ENCODE peak calls at places on chromosomes 3 and 15, in ten cellular contexts. D, J, C, Q, K, U, O, B, F and H are unnamed samples.
A peak's percentile ranks its signal among the peaks of the same experiment; 100 is the strongest.

GRCh38 chr3:48897401-48898376 is 993 bp downstream of the SLC25A20 start:
- DNase-seq in D (no peak), U (no peak), F (no peak), O (no peak), B (no peak), J (no peak), K (no peak), Q (no peak), C (no peak), H (peak; percentile 59)

GRCh38 chr3:127005864-127006500 is 23.1 kb downstream of the PLXNA1 start:
- DNase-seq in C (peak; percentile 39), K (no peak), F (no peak), Q (no peak), B (no peak), J (no peak), O (no peak), U (no peak), D (no peak), H (peak; percentile 24)

GRCh38 chr3:188336178-188336577 is 182.2 kb downstream of the LPP start:
- DNase-seq in J (no peak), K (no peak), O (no peak), B (no peak), D (no peak), F (no peak), U (no peak), Q (no peak), C (no peak), H (no peak)

GRCh38 chr3:138370321-138370720 is 21.9 kb downstream of the MRAS start:
- DNase-seq in J (no peak), C (no peak), B (no peak), F (no peak), Q (no peak), K (no peak), U (no peak), O (no peak), D (no peak), H (no peak)

GRCh38 chr3:167382127-167382526 is 2.0 kb upstream of the ZBBX start:
- DNase-seq in B (no peak), U (no peak), C (no peak), Q (no peak), K (no peak), J (no peak), O (no peak), F (no peak), D (no peak), H (no peak)

GRCh38 chr3:46406786-46407611 is at the start of the genes CCR5AS and CCRL2:
- DNase-seq in O (no peak), J (no peak), D (no peak), Q (no peak), B (no peak), K (no peak), F (no peak), C (peak; percentile 65), U (no peak), H (peak; percentile 52)

GRCh38 chr3:193096076-193096475 is 144.9 kb upstream of the PLAAT1 start:
- DNase-seq in B (no peak), U (no peak), F (no peak), D (no peak), Q (no peak), O (no peak), C (no peak), J (no peak), K (no peak), H (no peak)

GRCh38 chr3:33911525-33912322 is 113.3 kb downstream of the PDCD6IP start:
- DNase-seq in K (no peak), F (no peak), U (no peak), O (no peak), D (no peak), J (no peak), B (no peak), C (peak; percentile 69), Q (no peak), H (peak; percentile 21)

GRCh38 chr3:127673191-127674098 is 693 bp downstream of the ABTB1 start:
- DNase-seq in K (no peak), D (peak; percentile 33), F (peak; percentile 26), O (no peak), U (peak; percentile 33), C (peak; percentile 55), Q (peak; percentile 58), B (peak; percentile 31), J (peak; percentile 26), H (peak; percentile 67)

GRCh38 chr3:135896613-135897012 is 68.9 kb upstream of the PPP2R3A start:
- DNase-seq in C (peak; percentile 51), O (no peak), J (no peak), F (no peak), U (no peak), D (no peak), Q (no peak), K (no peak), B (no peak), H (no peak)

GRCh38 chr3:114179575-114179974 is 723 bp upstream of the DRD3 start:
- DNase-seq in K (peak; percentile 2), U (no peak), J (no peak), F (no peak), C (peak; percentile 53), O (peak; percentile 4), Q (peak; percentile 54), B (no peak), D (peak; percentile 31), H (peak; percentile 8)

GRCh38 chr15:74203914-74204431 is 1.4 kb upstream of the STRA6 start:
- DNase-seq in F (no peak), O (no peak), J (no peak), D (no peak), K (no peak), Q (peak; percentile 29), U (no peak), B (no peak), C (peak; percentile 26), H (peak; percentile 95)

GRCh38 chr3:14451844-14452533 is 49.6 kb downstream of the SLC6A6 start:
- DNase-seq in F (no peak), U (no peak), Q (no peak), C (peak; percentile 92), J (no peak), O (peak; percentile 79), B (no peak), K (peak; percentile 92), D (no peak), H (peak; percentile 92)

GRCh38 chr3:66572090-66572632 is 71.3 kb upstream of the LRIG1 start:
- DNase-seq in F (no peak), U (no peak), C (no peak), Q (no peak), J (no peak), B (no peak), D (no peak), K (no peak), O (no peak), H (no peak)